ENCODE peak calls at places on chromosomes 6 and 20, in eight cellular contexts. V, B, G, K, D, O, Z and N are unnamed samples.

GRCh38 chr20:34215711-34216381 is 25.4 kb upstream of the ASIP start:
- DNase-seq in V (peak; percentile 36), B (peak; percentile 35), K (peak; percentile 51), O (no peak), G (peak; percentile 80), D (peak; percentile 67), Z (peak; percentile 71), N (peak; percentile 64)

GRCh38 chr6:34982424-34982852 is 93.4 kb downstream of the ANKS1A start:
- DNase-seq in G (no peak), O (no peak), K (peak; percentile 21), Z (no peak), B (no peak), V (no peak), D (peak; percentile 21), N (peak; percentile 63)

GRCh38 chr6:133505680-133506079 is 264.5 kb downstream of the EYA4 start:
- DNase-seq in Z (no peak), B (no peak), K (no peak), V (no peak), O (no peak), G (no peak), D (no peak), N (no peak)

GRCh38 chr6:12485837-12486236 is 195.7 kb downstream of the EDN1 start:
- DNase-seq in Z (no peak), B (no peak), O (no peak), K (no peak), G (no peak), V (no peak), D (no peak), N (no peak)

GRCh38 chr20:7798176-7798575 is 142.1 kb downstream of the HAO1 start:
- DNase-seq in D (no peak), B (no peak), V (no peak), O (no peak), Z (no peak), K (no peak), G (no peak), N (no peak)

GRCh38 chr6:20915150-20915549 is 380.9 kb downstream of the CDKAL1 start:
- DNase-seq in G (no peak), B (no peak), O (no peak), Z (no peak), V (no peak), K (no peak), D (no peak), N (no peak)

GRCh38 chr6:11366183-11366933 is 133.9 kb upstream of the NEDD9 start:
- DNase-seq in D (no peak), G (no peak), B (peak; percentile 41), K (no peak), V (no peak), Z (peak; percentile 47), O (no peak), N (no peak)

GRCh38 chr20:17629025-17629424 is 53.0 kb downstream of the RRBP1 start:
- DNase-seq in V (no peak), B (no peak), K (no peak), D (no peak), G (no peak), O (no peak), Z (no peak), N (no peak)

GRCh38 chr20:61487346-61488022 is 235.4 kb downstream of the CDH4 start:
- DNase-seq in B (no peak), V (no peak), O (no peak), K (no peak), Z (no peak), D (no peak), G (no peak), N (no peak)

GRCh38 chr6:31143148-31143547 is 4.3 kb upstream of the PSORS1C2 start:
- DNase-seq in D (peak; percentile 78), Z (no peak), B (no peak), G (no peak), K (peak; percentile 42), O (peak; percentile 46), V (no peak), N (no peak)

GRCh38 chr6:73180076-73180717 is 45.1 kb downstream of the KHDC1L start:
- DNase-seq in D (peak; percentile 25), O (peak; percentile 3), Z (no peak), G (no peak), V (no peak), K (no peak), B (no peak), N (no peak)

GRCh38 chr20:58026361-58026760 is 202.1 kb downstream of the ANKRD60 start:
- DNase-seq in B (no peak), D (no peak), O (no peak), V (no peak), K (no peak), Z (no peak), G (no peak), N (no peak)